ENCODE peak calls at places on chromosomes 13 and 19, in eight cellular contexts. M, T, E, O, P, U, D and I are unnamed samples.

GRCh38 chr13:113903912-113904311 is 40.0 kb upstream of the GAS6 start:
- DNase-seq in M (no peak), P (no peak), E (no peak), U (no peak), O (no peak), D (no peak), T (no peak), I (no peak)

GRCh38 chr13:43797869-43798268 is 11.1 kb upstream of the ENOX1 start:
- DNase-seq in T (no peak), U (no peak), E (no peak), P (no peak), D (no peak), O (no peak), M (no peak), I (no peak)

GRCh38 chr13:27969073-27969865 is at the start of gene CDX2:
- DNase-seq in T (no peak), U (no peak), O (no peak), E (no peak), P (no peak), M (no peak), D (no peak), I (no peak)

GRCh38 chr13:106617561-106617960 is 49.6 kb upstream of the ARGLU1 start:
- DNase-seq in U (no peak), M (peak; percentile 9), P (no peak), O (no peak), T (no peak), E (no peak), D (peak; percentile 84), I (no peak)

GRCh38 chr13:111139874-111140561 is 24.9 kb downstream of the ARHGEF7 start:
- DNase-seq in M (no peak), E (no peak), D (no peak), P (no peak), T (no peak), U (no peak), O (no peak), I (no peak)

GRCh38 chr13:99312493-99312883 is 5.3 kb upstream of the GPR183 start:
- DNase-seq in M (no peak), U (no peak), T (no peak), D (no peak), E (no peak), P (peak; percentile 31), O (peak; percentile 30), I (no peak)

GRCh38 chr19:55341191-55342043 is 1.7 kb downstream of the KMT5C start:
- DNase-seq in U (no peak), E (no peak), M (peak; percentile 62), T (peak; percentile 21), O (no peak), P (peak; percentile 68), D (peak; percentile 35), I (no peak)

GRCh38 chr19:45971260-45971902 is 2.3 kb downstream of the NOVA2 start:
- DNase-seq in T (no peak), O (no peak), D (no peak), P (peak; percentile 41), E (no peak), M (no peak), U (no peak), I (no peak)

GRCh38 chr19:11633223-11633622 is 35.9 kb downstream of the ZNF627 start:
- DNase-seq in M (no peak), T (no peak), U (no peak), E (no peak), D (no peak), P (no peak), O (no peak), I (no peak)

GRCh38 chr19:28981994-28982393 is 231.0 kb downstream of the UQCRFS1 start:
- DNase-seq in M (no peak), U (no peak), D (no peak), O (no peak), T (no peak), E (no peak), P (no peak), I (no peak)